ENCODE peak calls at places on chromosomes 3 and 15, in ten cellular contexts. Z is posterior vena cava, S is RCC 7860, M is frontal cortex, P is heart left ventricle, A is PC-3, E is colonic mucosa, U is kidney glomerular epithelial cell, L is GM23338, R is Right ventricle myocardium inferior. H is an unnamed sample.

GRCh38 chr15:68637755-68638405 is 59.1 kb downstream of the CORO2B start:
- DNase-seq in R (peak), P (peak), A (no peak), U (no peak), M (no peak), L (no peak), E (peak), Z (peak), S (no peak), H (peak)

GRCh38 chr15:44029940-44030568 is 165.0 kb downstream of the FRMD5 start:
- DNase-seq in S (no peak), R (no peak), Z (no peak), P (no peak), U (peak), A (no peak), M (no peak), E (no peak), L (no peak), H (no peak)

GRCh38 chr3:5035113-5035512 is 55.9 kb downstream of the BHLHE40 start:
- DNase-seq in Z (no peak), L (no peak), U (no peak), R (no peak), P (no peak), E (no peak), M (no peak), S (no peak), A (no peak), H (no peak)

GRCh38 chr15:50685976-50686467 is 575 bp downstream of the TRPM7 start:
- DNase-seq in M (peak), Z (peak), L (peak), R (peak), P (peak), A (peak), E (no peak), U (peak), S (peak), H (peak)

GRCh38 chr15:63353261-63353660 is 28.4 kb downstream of the CA12 start:
- DNase-seq in M (no peak), R (no peak), Z (peak), L (no peak), E (no peak), S (no peak), U (no peak), A (no peak), P (no peak), H (no peak)

GRCh38 chr15:66829551-66830131 is 127.6 kb downstream of the SMAD6 start:
- DNase-seq in P (no peak), E (no peak), S (no peak), U (no peak), L (no peak), A (no peak), M (no peak), Z (no peak), R (no peak), H (no peak)

GRCh38 chr15:45456212-45457106 is 66.1 kb downstream of the SLC30A4 start:
- DNase-seq in S (peak), M (peak), A (peak), Z (no peak), P (peak), L (no peak), R (no peak), U (peak), E (peak), H (peak)

GRCh38 chr3:98994128-98994762 is 92.8 kb upstream of the DCBLD2 start:
- DNase-seq in E (no peak), A (peak), M (peak), S (peak), U (no peak), P (no peak), R (no peak), Z (no peak), L (peak), H (no peak)

GRCh38 chr3:9349321-9350117 is 13.3 kb upstream of the THUMPD3 start:
- DNase-seq in L (no peak), A (peak), R (no peak), E (no peak), P (no peak), S (peak), U (peak), M (no peak), Z (no peak), H (no peak)

GRCh38 chr3:146065573-146066006 is 95.4 kb downstream of the PLOD2 start:
- DNase-seq in L (peak), P (no peak), M (no peak), S (peak), U (peak), Z (no peak), E (peak), R (no peak), A (peak), H (peak)

GRCh38 chr15:86691091-86691490 is 611.4 kb downstream of the AGBL1 start:
- DNase-seq in Z (no peak), S (no peak), R (no peak), P (no peak), L (peak), M (peak), U (no peak), E (no peak), A (no peak), H (no peak)

GRCh38 chr15:68612979-68613740 is 34.4 kb downstream of the CORO2B start:
- DNase-seq in R (no peak), E (no peak), P (no peak), L (no peak), Z (no peak), U (no peak), S (no peak), A (no peak), M (no peak), H (no peak)

GRCh38 chr3:190053919-190054672 is 66.6 kb downstream of the P3H2 start:
- DNase-seq in A (peak), P (no peak), R (no peak), E (no peak), L (no peak), M (no peak), Z (no peak), S (peak), U (peak), H (no peak)

GRCh38 chr3:31436830-31437229 is 95.9 kb upstream of the STT3B start:
- DNase-seq in U (no peak), R (no peak), S (no peak), A (no peak), Z (no peak), M (no peak), P (no peak), L (no peak), E (no peak), H (no peak)

GRCh38 chr3:23713641-23714040 is 92.1 kb upstream of the UBE2E1 start:
- DNase-seq in Z (no peak), E (no peak), S (no peak), U (no peak), M (no peak), A (no peak), R (no peak), P (no peak), L (no peak), H (no peak)

GRCh38 chr3:133962879-133963278 is 66.8 kb downstream of the SLCO2A1 start:
- DNase-seq in Z (peak), S (no peak), A (peak), M (no peak), U (no peak), L (no peak), E (no peak), P (no peak), R (no peak), H (no peak)

GRCh38 chr3:118080886-118081285 is 953.8 kb downstream of the IGSF11 start:
- DNase-seq in R (no peak), Z (no peak), A (no peak), L (no peak), P (no peak), E (no peak), S (no peak), U (no peak), M (no peak), H (no peak)

GRCh38 chr15:57297163-57297593 is 79.1 kb upstream of the CGNL1 start:
- DNase-seq in A (no peak), E (no peak), M (no peak), U (no peak), Z (no peak), S (no peak), P (no peak), L (no peak), R (no peak), H (no peak)

GRCh38 chr15:70281261-70281810 is 183.6 kb upstream of the TLE3 start:
- DNase-seq in L (no peak), Z (no peak), U (no peak), S (no peak), A (no peak), P (no peak), E (no peak), R (no peak), M (no peak), H (no peak)

GRCh38 chr3:69700949-69701348 is 38.3 kb upstream of the MITF start:
- DNase-seq in E (no peak), A (no peak), Z (no peak), R (no peak), S (no peak), U (no peak), P (no peak), M (no peak), L (no peak), H (no peak)

GRCh38 chr15:81002254-81003022 is 1.7 kb downstream of the TLNRD1 start:
- DNase-seq in E (no peak), L (peak), Z (peak), S (no peak), M (no peak), A (no peak), P (peak), U (no peak), R (no peak), H (peak)

GRCh38 chr3:53303957-53304356 is 43.4 kb downstream of the DCP1A start:
- DNase-seq in S (no peak), Z (no peak), E (no peak), A (no peak), P (no peak), M (no peak), L (no peak), R (no peak), U (no peak), H (peak)

GRCh38 chr3:128466840-128467541 is at the start of gene DNAJB8:
- DNase-seq in L (no peak), S (no peak), P (no peak), U (no peak), A (no peak), Z (no peak), R (no peak), M (no peak), E (no peak), H (no peak)

GRCh38 chr3:65669163-65669875 is 369.4 kb downstream of the MAGI1 start:
- DNase-seq in S (no peak), A (no peak), M (no peak), R (no peak), E (no peak), P (no peak), U (no peak), Z (no peak), L (no peak), H (no peak)

GRCh38 chr3:196202516-196202970 is 8.7 kb downstream of the ZDHHC19 start:
- DNase-seq in L (peak), S (no peak), U (no peak), R (peak), Z (peak), P (peak), E (no peak), M (no peak), A (no peak), H (peak)

GRCh38 chr15:67127925-67128324 is 62.5 kb downstream of the SMAD3 start:
- DNase-seq in L (no peak), U (peak), M (no peak), E (no peak), S (peak), R (no peak), Z (peak), A (peak), P (no peak), H (no peak)

GRCh38 chr15:35980719-35981118 is 434.8 kb upstream of the DPH6 start:
- DNase-seq in U (peak), M (no peak), L (no peak), E (no peak), P (no peak), A (peak), R (no peak), S (no peak), Z (no peak), H (no peak)

GRCh38 chr3:48187579-48188265 is 495 bp downstream of the CDC25A start:
- DNase-seq in E (peak), A (peak), Z (peak), L (peak), P (peak), R (peak), M (peak), U (no peak), S (no peak), H (no peak)

GRCh38 chr15:91070872-91071271 is 29.2 kb upstream of the SV2B start:
- DNase-seq in U (no peak), S (no peak), P (no peak), Z (no peak), M (no peak), A (no peak), L (peak), R (no peak), E (no peak), H (no peak)

GRCh38 chr15:91852741-91853500 is 587 bp upstream of the SLCO3A1 start:
- DNase-seq in S (peak), L (peak), M (peak), R (peak), Z (peak), E (peak), A (no peak), U (peak), P (peak), H (peak)

GRCh38 chr3:111906667-111907066 is 47.6 kb downstream of the PHLDB2 start:
- DNase-seq in E (no peak), L (no peak), Z (no peak), P (no peak), A (no peak), R (no peak), S (no peak), U (no peak), M (no peak), H (no peak)

GRCh38 chr15:51982013-51982769 is 10.6 kb upstream of the LEO1 start:
- DNase-seq in A (peak), Z (no peak), E (peak), U (peak), R (no peak), L (peak), S (peak), M (peak), P (no peak), H (no peak)

GRCh38 chr3:38137615-38138346 is 680 bp upstream of the MYD88 start:
- DNase-seq in R (no peak), L (peak), E (peak), Z (peak), M (no peak), P (peak), U (no peak), S (no peak), A (no peak), H (peak)

GRCh38 chr3:114554716-114555115 is 260.9 kb downstream of the TIGIT start:
- DNase-seq in A (no peak), L (no peak), R (no peak), S (no peak), E (no peak), M (no peak), P (no peak), U (no peak), Z (no peak), H (no peak)

GRCh38 chr15:72198410-72199270 is 1.1 kb upstream of the GRAMD2A start:
- DNase-seq in U (no peak), Z (no peak), P (no peak), M (no peak), L (peak), S (no peak), A (no peak), E (no peak), R (no peak), H (no peak)

GRCh38 chr3:186646841-186647240 is 6.6 kb downstream of the FETUB start:
- DNase-seq in M (no peak), U (no peak), R (no peak), E (no peak), A (no peak), Z (no peak), S (no peak), L (no peak), P (no peak), H (no peak)

GRCh38 chr3:39190281-39191025 is 1.9 kb downstream of the XIRP1 start:
- DNase-seq in R (no peak), E (no peak), U (no peak), M (no peak), S (no peak), A (no peak), P (no peak), Z (no peak), L (no peak), H (no peak)

H was measured in testis.